ENCODE peak calls at places on chromosomes 12 and 14, in eight cellular contexts. D is mesenchymal stem cell; J is brain microvascular endothelial cell; Y is EL; B is activated CD8-positive, alpha-beta memory T cell treated with anti-CD3 and anti-CD28 coated beads, Interleukin-2, amount 50 U/mL, for 4 hours; Q is nephron progenitor cell; K is HTR-8/SVneo; X is iPS DF 19.7. Z is an unnamed sample.
A peak's percentile ranks its signal among the peaks of the same experiment; 100 is the strongest.

GRCh38 chr14:68790656-68791077 is 2.2 kb downstream of the ZFP36L1 start:
- DNase-seq in D (no peak), J (no peak), Y (no peak), B (peak; percentile 70), Q (no peak), K (no peak), X (no peak), Z (peak; percentile 80)

GRCh38 chr12:25553083-25553482 is at the start of gene LMNTD1:
- DNase-seq in D (peak; percentile 12), J (peak; percentile 69), Y (peak; percentile 32), B (no peak), Q (no peak), K (no peak), X (no peak), Z (no peak)

GRCh38 chr12:1474059-1474537 is 120.3 kb downstream of the FBXL14 start:
- DNase-seq in D (peak; percentile 97), J (peak; percentile 96), Y (peak; percentile 99), B (no peak), Q (no peak), K (peak; percentile 92), X (no peak), Z (no peak)

GRCh38 chr12:75042125-75042524 is 167.5 kb downstream of the KCNC2 start:
- DNase-seq in D (no peak), J (no peak), Y (no peak), B (no peak), Q (no peak), K (no peak), X (no peak), Z (no peak)

GRCh38 chr12:26281320-26281719 is 85.9 kb downstream of the SSPN start:
- DNase-seq in D (no peak), J (no peak), Y (no peak), B (no peak), Q (no peak), K (no peak), X (no peak), Z (no peak)

GRCh38 chr14:103847954-103848719 is 762 bp upstream of the PPP1R13B start:
- DNase-seq in D (peak; percentile 53), J (peak; percentile 20), Y (no peak), B (peak; percentile 31), Q (peak; percentile 59), K (no peak), X (no peak), Z (no peak)

GRCh38 chr14:22140623-22141022 is 448.4 kb downstream of the DAD1 start:
- DNase-seq in D (no peak), J (no peak), Y (no peak), B (no peak), Q (no peak), K (no peak), X (no peak), Z (no peak)

GRCh38 chr12:105355752-105356151 is 25.3 kb downstream of the C12orf75 start:
- DNase-seq in D (peak; percentile 41), J (peak; percentile 21), Y (peak; percentile 70), B (no peak), Q (no peak), K (peak; percentile 40), X (no peak), Z (no peak)

GRCh38 chr12:110721570-110721969 is 21.1 kb downstream of the PPP1CC start:
- DNase-seq in D (no peak), J (no peak), Y (no peak), B (no peak), Q (no peak), K (no peak), X (no peak), Z (no peak)

GRCh38 chr12:94390130-94390485 is 69.6 kb downstream of the CEP83 start:
- DNase-seq in D (no peak), J (no peak), Y (no peak), B (no peak), Q (no peak), K (no peak), X (no peak), Z (no peak)

GRCh38 chr14:99564256-99564902 is 39.6 kb downstream of the CCDC85C start:
- DNase-seq in D (peak; percentile 36), J (peak; percentile 37), Y (peak; percentile 60), B (no peak), Q (no peak), K (no peak), X (no peak), Z (no peak)

GRCh38 chr12:26416550-26416949 is 221.2 kb downstream of the SSPN start:
- DNase-seq in D (no peak), J (no peak), Y (no peak), B (no peak), Q (no peak), K (no peak), X (no peak), Z (no peak)

GRCh38 chr14:73783107-73783727 is 68.4 kb upstream of the PTGR2 start:
- DNase-seq in D (peak; percentile 72), J (no peak), Y (no peak), B (no peak), Q (peak; percentile 72), K (no peak), X (no peak), Z (no peak)

GRCh38 chr14:76962303-76962660 is 66.2 kb downstream of the IRF2BPL start:
- DNase-seq in D (no peak), J (peak; percentile 24), Y (no peak), B (no peak), Q (no peak), K (no peak), X (no peak), Z (no peak)

GRCh38 chr12:126389215-126389841 is 1324.1 kb downstream of the AACS start:
- DNase-seq in D (no peak), J (no peak), Y (no peak), B (no peak), Q (no peak), K (no peak), X (no peak), Z (no peak)

GRCh38 chr14:80206351-80206750 is 5.0 kb downstream of the DIO2 start:
- DNase-seq in D (no peak), J (peak; percentile 8), Y (peak; percentile 21), B (no peak), Q (no peak), K (no peak), X (no peak), Z (no peak)

GRCh38 chr12:132248439-132249157 is 80.8 kb downstream of the GALNT9 start:
- DNase-seq in D (no peak), J (peak; percentile 59), Y (no peak), B (no peak), Q (no peak), K (no peak), X (no peak), Z (no peak)

GRCh38 chr14:91367173-91368171 is 50.1 kb downstream of the CCDC88C start:
- DNase-seq in D (peak; percentile 69), J (peak; percentile 83), Y (peak; percentile 29), B (no peak), Q (no peak), K (no peak), X (no peak), Z (no peak)

GRCh38 chr14:85528080-85528881 is 1.7 kb upstream of the FLRT2 start:
- DNase-seq in D (peak; percentile 89), J (peak; percentile 83), Y (peak; percentile 84), B (no peak), Q (peak; percentile 36), K (peak; percentile 50), X (no peak), Z (no peak)

GRCh38 chr12:9669019-9669326 is 540 bp upstream of the CLEC2D start:
- DNase-seq in D (no peak), J (no peak), Y (no peak), B (no peak), Q (no peak), K (no peak), X (no peak), Z (no peak)

GRCh38 chr14:73770977-73771847 is 57.0 kb upstream of the PNMA1 start:
- DNase-seq in D (no peak), J (no peak), Y (no peak), B (no peak), Q (no peak), K (no peak), X (no peak), Z (no peak)

GRCh38 chr14:20812576-20812975 is 9.9 kb upstream of the RNASE1 start:
- DNase-seq in D (no peak), J (no peak), Y (no peak), B (no peak), Q (no peak), K (no peak), X (no peak), Z (no peak)

GRCh38 chr14:97851438-97851995 is 1054.3 kb downstream of the VRK1 start:
- DNase-seq in D (no peak), J (no peak), Y (no peak), B (no peak), Q (no peak), K (no peak), X (no peak), Z (no peak)

GRCh38 chr14:32372154-32372553 is 43.1 kb downstream of the AKAP6 start:
- DNase-seq in D (peak; percentile 71), J (peak; percentile 81), Y (peak; percentile 90), B (no peak), Q (no peak), K (no peak), X (no peak), Z (no peak)

GRCh38 chr12:56151672-56152131 is 685 bp upstream of the MYL6B start:
- DNase-seq in D (no peak), J (no peak), Y (peak; percentile 27), B (peak; percentile 65), Q (peak; percentile 46), K (no peak), X (no peak), Z (peak; percentile 78)

GRCh38 chr12:160858-161257 is 53.1 kb downstream of the SLC6A12 start:
- DNase-seq in D (no peak), J (no peak), Y (no peak), B (no peak), Q (no peak), K (no peak), X (no peak), Z (no peak)

GRCh38 chr14:64112859-64113258 is 181.3 kb downstream of the ESR2 start:
- DNase-seq in D (no peak), J (no peak), Y (no peak), B (no peak), Q (no peak), K (no peak), X (no peak), Z (no peak)

GRCh38 chr14:20697273-20698017 is 8.9 kb downstream of the ANG start:
- DNase-seq in D (peak; percentile 62), J (peak; percentile 78), Y (peak; percentile 64), B (peak; percentile 61), Q (peak; percentile 64), K (peak; percentile 47), X (no peak), Z (peak; percentile 60)

GRCh38 chr12:24415934-24416333 is 466.5 kb upstream of the SOX5 start:
- DNase-seq in D (no peak), J (no peak), Y (no peak), B (no peak), Q (no peak), K (no peak), X (no peak), Z (no peak)

GRCh38 chr14:25178255-25178654 is 128.3 kb upstream of the STXBP6 start:
- DNase-seq in D (no peak), J (no peak), Y (no peak), B (no peak), Q (no peak), K (no peak), X (no peak), Z (no peak)

GRCh38 chr14:30928462-30928861 is 54.1 kb downstream of the COCH start:
- DNase-seq in D (no peak), J (no peak), Y (no peak), B (no peak), Q (no peak), K (no peak), X (no peak), Z (no peak)

GRCh38 chr12:132245521-132246101 is 83.8 kb downstream of the GALNT9 start:
- DNase-seq in D (no peak), J (no peak), Y (no peak), B (no peak), Q (no peak), K (no peak), X (no peak), Z (no peak)

GRCh38 chr14:48970995-48971394 is 615.2 kb downstream of the RPS29 start:
- DNase-seq in D (peak; percentile 47), J (peak; percentile 6), Y (no peak), B (no peak), Q (no peak), K (no peak), X (no peak), Z (no peak)

GRCh38 chr14:69321601-69322330 is 61.8 kb downstream of the GALNT16 start:
- DNase-seq in D (no peak), J (no peak), Y (no peak), B (no peak), Q (no peak), K (no peak), X (no peak), Z (no peak)

Z was measured in activated naive CD4-positive, alpha-beta T cell treated with anti-CD3 and anti-CD28 coated beads, Interleukin-2, amount 50 U/mL, for 16 hours.